ENCODE peak calls at places on chromosome 21, in four cellular contexts. One of them, this sample, is unnamed.

GRCh38 chr21:44869860-44870747 is 3.4 kb downstream of the PTTG1IP start:
- DNase-seq in GM12878: no peak
- DNase-seq in K562: peak
- DNase-seq in GM12891: no peak
- DNase-seq in this sample: no peak

GRCh38 chr21:39040494-39041110 is 142.6 kb downstream of the PSMG1 start:
- DNase-seq in GM12878: no peak
- DNase-seq in K562: no peak
- DNase-seq in GM12891: no peak
- DNase-seq in this sample: no peak

GRCh38 chr21:42799516-42799915 is 79.8 kb downstream of the WDR4 start:
- DNase-seq in GM12878: peak
- DNase-seq in K562: no peak
- DNase-seq in GM12891: no peak
- DNase-seq in this sample: no peak

GRCh38 chr21:38984982-38985422 is 179.3 kb downstream of the ETS2 start:
- DNase-seq in GM12878: no peak
- DNase-seq in K562: no peak
- DNase-seq in GM12891: no peak
- DNase-seq in this sample: peak

GRCh38 chr21:40186036-40186435 is 318.8 kb downstream of the PCP4 start:
- DNase-seq in GM12878: no peak
- DNase-seq in K562: no peak
- DNase-seq in GM12891: no peak
- DNase-seq in this sample: no peak

GRCh38 chr21:42861311-42862122 is 17.8 kb downstream of the WDR4 start:
- DNase-seq in GM12878: no peak
- DNase-seq in K562: no peak
- DNase-seq in GM12891: no peak
- DNase-seq in this sample: no peak

GRCh38 chr21:32256873-32257620 is 21.8 kb downstream of the MIS18A start:
- DNase-seq in GM12878: no peak
- DNase-seq in K562: no peak
- DNase-seq in GM12891: no peak
- DNase-seq in this sample: no peak

GRCh38 chr21:33380483-33380998 is 22.7 kb upstream of the IFNGR2 start:
- DNase-seq in GM12878: peak
- DNase-seq in K562: peak
- DNase-seq in GM12891: no peak
- DNase-seq in this sample: peak

GRCh38 chr21:44930543-44930981 is 9.3 kb upstream of the SLX9 start:
- DNase-seq in GM12878: no peak
- DNase-seq in K562: no peak
- DNase-seq in GM12891: no peak
- DNase-seq in this sample: no peak

GRCh38 chr21:34603710-34604057 is 11.2 kb downstream of the RCAN1 start:
- DNase-seq in GM12878: no peak
- DNase-seq in K562: no peak
- DNase-seq in GM12891: no peak
- DNase-seq in this sample: no peak

GRCh38 chr21:44492572-44493385 is 37.5 kb downstream of the LRRC3 start:
- DNase-seq in GM12878: no peak
- DNase-seq in K562: no peak
- DNase-seq in GM12891: no peak
- DNase-seq in this sample: no peak

GRCh38 chr21:42833859-42834729 is 45.2 kb downstream of the WDR4 start:
- DNase-seq in GM12878: no peak
- DNase-seq in K562: peak
- DNase-seq in GM12891: no peak
- DNase-seq in this sample: peak

GRCh38 chr21:36203603-36203889 is 46.9 kb downstream of the DOP1B start:
- DNase-seq in GM12878: peak
- DNase-seq in K562: peak
- DNase-seq in GM12891: peak
- DNase-seq in this sample: no peak

GRCh38 chr21:36205962-36206361 is 49.3 kb downstream of the DOP1B start:
- DNase-seq in GM12878: no peak
- DNase-seq in K562: no peak
- DNase-seq in GM12891: no peak
- DNase-seq in this sample: no peak

GRCh38 chr21:36200089-36200561 is 43.5 kb downstream of the DOP1B start:
- DNase-seq in GM12878: no peak
- DNase-seq in K562: no peak
- DNase-seq in GM12891: no peak
- DNase-seq in this sample: peak

GRCh38 chr21:36204980-36205379 is 48.4 kb downstream of the DOP1B start:
- DNase-seq in GM12878: no peak
- DNase-seq in K562: no peak
- DNase-seq in GM12891: no peak
- DNase-seq in this sample: no peak

GRCh38 chr21:36202721-36203602 is 46.3 kb downstream of the DOP1B start:
- DNase-seq in GM12878: no peak
- DNase-seq in K562: no peak
- DNase-seq in GM12891: no peak
- DNase-seq in this sample: no peak
- TF ChIP-seq POLR2AphosphoS5 in GM12878: no peak
- TF ChIP-seq POLR2AphosphoS5 in K562: no peak
- TF ChIP-seq POLR2AphosphoS5 in GM12891: no peak
- TF ChIP-seq POLR2AphosphoS5 in this sample: no peak

DNA sequence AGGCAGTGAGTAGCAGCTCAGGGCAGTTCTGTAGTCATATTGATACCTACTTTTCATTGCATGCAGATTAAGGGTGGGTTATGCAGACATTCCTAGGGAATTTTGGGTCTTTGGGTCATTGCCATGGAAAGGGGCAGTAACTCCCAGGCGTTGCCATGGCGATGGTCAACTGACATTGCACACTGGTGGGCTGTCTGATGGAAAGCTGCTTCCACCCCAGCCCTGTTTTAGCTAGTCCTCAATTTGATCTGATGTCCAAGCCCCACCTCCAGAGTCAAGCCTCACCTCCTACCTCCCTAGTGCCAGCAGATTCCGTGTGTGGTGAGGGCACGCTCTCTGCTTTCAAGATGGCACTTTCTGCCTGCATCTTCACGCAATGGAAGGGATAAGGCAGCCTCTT is 108.5 kb downstream of the RIPK4 start:
- DNase-seq in GM12878: no peak
- DNase-seq in K562: no peak
- DNase-seq in GM12891: no peak
- DNase-seq in this sample: no peak
- TF ChIP-seq SPI1 in GM12878: no peak
- TF ChIP-seq SPI1 in K562: no peak
- TF ChIP-seq SPI1 in GM12891: no peak
- TF ChIP-seq SPI1 in this sample: no peak

GRCh38 chr21:16402752-16403151 is 673.0 kb downstream of the USP25 start:
- DNase-seq in GM12878: no peak
- DNase-seq in K562: no peak
- DNase-seq in GM12891: no peak
- DNase-seq in this sample: no peak

GRCh38 chr21:16408280-16408669 is 678.5 kb downstream of the USP25 start:
- DNase-seq in GM12878: no peak
- DNase-seq in K562: no peak
- DNase-seq in GM12891: no peak
- DNase-seq in this sample: no peak

GRCh38 chr21:16406355-16406754 is 676.6 kb downstream of the USP25 start:
- DNase-seq in GM12878: no peak
- DNase-seq in K562: no peak
- DNase-seq in GM12891: no peak
- DNase-seq in this sample: no peak

GRCh38 chr21:16409341-16409740 is 679.6 kb downstream of the USP25 start:
- DNase-seq in GM12878: no peak
- DNase-seq in K562: no peak
- DNase-seq in GM12891: no peak
- DNase-seq in this sample: no peak

GRCh38 chr21:16407403-16408279 is 677.9 kb downstream of the USP25 start:
- DNase-seq in GM12878: no peak
- DNase-seq in K562: no peak
- DNase-seq in GM12891: no peak
- DNase-seq in this sample: no peak
- TF ChIP-seq POLR2AphosphoS5 in GM12878: no peak
- TF ChIP-seq POLR2AphosphoS5 in K562: no peak
- TF ChIP-seq POLR2AphosphoS5 in GM12891: no peak
- TF ChIP-seq POLR2AphosphoS5 in this sample: no peak

GRCh38 chr21:21262048-21262447 is 263.8 kb downstream of the NCAM2 start:
- DNase-seq in GM12878: no peak
- DNase-seq in K562: no peak
- DNase-seq in GM12891: no peak
- DNase-seq in this sample: no peak
- TF ChIP-seq SPI1 in GM12878: no peak
- TF ChIP-seq SPI1 in K562: no peak
- TF ChIP-seq SPI1 in GM12891: no peak
- TF ChIP-seq SPI1 in this sample: no peak

GRCh38 chr21:17512245-17513213 is at the start of gene CXADR:
- DNase-seq in GM12878: no peak
- DNase-seq in K562: peak
- DNase-seq in GM12891: peak
- DNase-seq in this sample: no peak
- TF ChIP-seq POLR2AphosphoS5 in GM12878: no peak
- TF ChIP-seq POLR2AphosphoS5 in K562: no peak
- TF ChIP-seq POLR2AphosphoS5 in GM12891: no peak
- TF ChIP-seq POLR2AphosphoS5 in this sample: no peak

GRCh38 chr21:27362249-27362648 is 395.4 kb upstream of the ADAMTS5 start:
- DNase-seq in GM12878: no peak
- DNase-seq in K562: no peak
- DNase-seq in GM12891: no peak
- DNase-seq in this sample: no peak

GRCh38 chr21:27363719-27364479 is 397.0 kb upstream of the ADAMTS5 start:
- DNase-seq in GM12878: no peak
- DNase-seq in K562: no peak
- DNase-seq in GM12891: no peak
- DNase-seq in this sample: no peak

DNA sequence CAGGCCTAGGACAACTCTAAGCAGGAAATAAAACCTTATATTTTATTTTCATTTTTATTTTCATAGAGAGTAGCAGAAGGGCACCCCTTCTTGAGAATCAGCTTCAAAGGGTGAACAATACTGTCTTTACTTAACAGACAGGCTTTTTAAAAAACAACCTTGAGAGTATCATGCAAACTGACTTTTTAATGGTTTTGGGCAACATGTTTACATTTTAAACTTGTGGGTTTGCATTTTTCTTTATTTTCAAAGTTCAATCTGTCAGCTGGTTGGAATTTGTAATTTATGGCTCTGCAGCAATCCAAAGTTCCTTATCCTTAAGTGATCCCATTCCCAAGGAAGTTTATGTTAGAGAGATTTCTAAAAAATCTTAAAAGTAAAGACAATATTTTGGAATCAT is 392.3 kb upstream of the ADAMTS5 start:
- DNase-seq in GM12878: no peak
- DNase-seq in K562: no peak
- DNase-seq in GM12891: no peak
- DNase-seq in this sample: no peak
- TF ChIP-seq SPI1 in GM12878: no peak
- TF ChIP-seq SPI1 in K562: no peak
- TF ChIP-seq SPI1 in GM12891: no peak
- TF ChIP-seq SPI1 in this sample: no peak

DNA sequence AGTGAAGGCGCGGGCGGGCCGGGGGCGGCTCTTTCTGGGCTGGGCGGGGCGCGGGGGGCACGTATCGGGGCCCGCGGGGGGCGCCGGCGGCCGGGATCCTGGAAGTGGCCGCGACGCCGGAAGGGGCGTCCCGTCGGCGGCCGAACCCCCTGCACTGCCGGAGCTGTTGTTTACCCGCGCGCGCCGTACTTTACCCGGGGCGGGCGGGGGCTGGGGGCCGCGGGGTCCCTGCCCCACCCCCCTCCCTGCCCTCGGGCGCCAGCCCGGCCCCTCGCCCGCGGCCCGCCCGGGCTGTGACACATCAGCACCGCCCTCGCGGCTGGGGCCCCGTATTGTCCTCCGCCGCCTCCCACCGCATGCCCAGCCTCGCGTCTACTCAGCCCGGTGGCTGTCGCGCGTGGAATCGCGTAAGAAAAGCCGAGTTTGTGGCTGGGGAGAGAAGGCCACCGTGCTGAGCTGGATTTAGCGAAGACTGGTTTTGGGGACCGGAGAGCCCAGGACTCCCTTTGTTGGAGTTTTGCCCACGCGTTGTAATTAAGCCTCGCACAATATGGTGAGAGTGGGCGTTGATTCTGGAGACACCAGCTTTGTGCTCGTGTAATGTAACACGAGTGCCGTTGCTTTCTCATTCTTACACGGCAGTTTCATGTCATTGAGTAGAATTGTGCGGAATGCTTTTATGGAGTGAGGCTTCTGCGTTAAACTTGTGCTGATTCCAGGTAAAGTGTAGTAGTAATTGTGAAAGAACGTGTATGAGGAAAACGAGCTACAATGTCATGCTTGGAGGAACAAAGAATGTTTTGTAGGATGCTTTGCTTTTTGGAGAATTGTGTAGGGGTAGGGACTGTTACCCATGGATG is 554 bp downstream of the BACH1 start:
- DNase-seq in GM12878: no peak
- DNase-seq in K562: peak
- DNase-seq in GM12891: peak
- DNase-seq in this sample: peak
- TF ChIP-seq POLR2AphosphoS5 in GM12878: peak
- TF ChIP-seq POLR2AphosphoS5 in K562: peak
- TF ChIP-seq POLR2AphosphoS5 in GM12891: no peak
- TF ChIP-seq POLR2AphosphoS5 in this sample: no peak

GRCh38 chr21:15839026-15839425 is 109.2 kb downstream of the USP25 start:
- DNase-seq in GM12878: no peak
- DNase-seq in K562: no peak
- DNase-seq in GM12891: no peak
- DNase-seq in this sample: no peak
- TF ChIP-seq SPI1 in GM12878: no peak
- TF ChIP-seq SPI1 in K562: no peak
- TF ChIP-seq SPI1 in GM12891: no peak
- TF ChIP-seq SPI1 in this sample: no peak

GRCh38 chr21:46141767-46142580 is 13.4 kb downstream of the FTCD start:
- DNase-seq in GM12878: no peak
- DNase-seq in K562: no peak
- DNase-seq in GM12891: no peak
- DNase-seq in this sample: no peak
- TF ChIP-seq POLR2AphosphoS5 in GM12878: no peak
- TF ChIP-seq POLR2AphosphoS5 in K562: no peak
- TF ChIP-seq POLR2AphosphoS5 in GM12891: no peak
- TF ChIP-seq POLR2AphosphoS5 in this sample: no peak